ENCODE peak calls at places on chromosomes 5 and 9, in six cellular contexts. P, U, A, D, S and M are unnamed samples.

GRCh38 chr9:92952861-92953620 is 5.7 kb downstream of the FGD3 start:
- DNase-seq in P (no peak), U (no peak), A (no peak), D (no peak), S (no peak), M (no peak)

GRCh38 chr5:111072949-111073682 is 1.6 kb downstream of the TSLP start:
- DNase-seq in P (no peak), U (peak), A (no peak), D (peak), S (no peak), M (peak)

GRCh38 chr5:168793844-168794837 is 215.0 kb upstream of the PANK3 start:
- DNase-seq in P (no peak), U (no peak), A (peak), D (no peak), S (no peak), M (peak)

GRCh38 chr9:10112798-10113197 is 500.0 kb downstream of the PTPRD start:
- DNase-seq in P (no peak), U (no peak), A (no peak), D (no peak), S (no peak), M (no peak)

GRCh38 chr5:120901199-120901598 is 437.1 kb downstream of the PRR16 start:
- DNase-seq in P (no peak), U (no peak), A (no peak), D (no peak), S (no peak), M (no peak)

GRCh38 chr9:33189331-33189731 is 22.2 kb upstream of the B4GALT1 start:
- DNase-seq in P (no peak), U (no peak), A (no peak), D (no peak), S (no peak), M (no peak)

GRCh38 chr5:149776376-149777305 is 46.5 kb downstream of the PPARGC1B start:
- DNase-seq in P (peak), U (no peak), A (no peak), D (peak), S (no peak), M (no peak)

GRCh38 chr9:100309992-100310391 is 42.8 kb downstream of the TEX10 start:
- DNase-seq in P (no peak), U (no peak), A (no peak), D (no peak), S (no peak), M (no peak)

GRCh38 chr5:128536861-128537305 is 1.2 kb downstream of the FBN2 start:
- DNase-seq in P (no peak), U (peak), A (no peak), D (no peak), S (no peak), M (no peak)

GRCh38 chr9:114902773-114903589 is 27.4 kb downstream of the TNFSF8 start:
- DNase-seq in P (no peak), U (no peak), A (no peak), D (no peak), S (no peak), M (no peak)

GRCh38 chr5:55438931-55439477 is 95.8 kb downstream of the PLPP1 start:
- DNase-seq in P (no peak), U (no peak), A (no peak), D (no peak), S (no peak), M (no peak)

GRCh38 chr5:91670565-91670964 is 287.4 kb upstream of the ARRDC3 start:
- DNase-seq in P (no peak), U (peak), A (no peak), D (no peak), S (no peak), M (no peak)

DNA sequence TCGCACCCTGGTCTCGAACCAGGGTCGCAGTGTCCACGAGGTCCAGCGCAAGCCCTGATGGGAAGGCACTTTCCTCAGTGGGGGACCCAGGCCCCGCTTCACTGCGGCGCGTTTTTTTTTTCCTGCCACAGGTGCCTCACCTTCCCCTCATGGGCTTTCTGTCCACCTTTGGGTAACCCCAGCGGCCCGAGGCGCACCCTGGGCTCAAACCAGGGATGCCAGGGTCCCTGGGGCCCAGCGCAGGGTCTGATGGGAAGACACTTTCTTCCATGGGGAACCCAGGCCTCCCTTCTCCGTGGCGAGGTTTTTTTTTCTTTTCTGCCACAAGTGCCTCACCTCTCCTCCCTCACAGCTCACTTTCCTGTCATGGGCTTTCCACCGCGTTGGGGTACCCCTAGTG is 1269.9 kb downstream of the FOXD4L5 start:
- DNase-seq in P (no peak), U (peak), A (no peak), D (no peak), S (no peak), M (no peak)
- H3K27ac ChIP-seq in P (no peak), U (no peak), A (no peak), D (no peak), S (no peak), M (no peak)

DNA sequence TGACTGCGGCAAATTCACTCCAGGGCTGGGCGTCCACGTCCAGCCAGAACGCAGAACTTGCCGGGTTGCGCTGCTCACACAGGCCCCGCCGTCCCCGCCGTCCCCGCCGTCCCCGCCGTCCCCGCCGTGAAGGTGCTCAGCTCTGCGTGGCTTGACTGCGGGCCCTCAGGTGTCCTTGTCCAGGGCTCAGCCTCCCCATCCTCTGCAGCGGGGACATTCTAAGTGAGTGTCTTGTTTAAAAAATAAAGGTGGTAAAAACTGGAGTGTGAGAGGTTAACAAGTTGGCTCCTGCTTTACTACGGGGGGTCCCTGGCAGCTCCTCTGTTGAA is 14.9 kb downstream of the IRX4 start:
- DNase-seq in P (no peak), U (peak), A (no peak), D (no peak), S (no peak), M (no peak)
- TF ChIP-seq POLR2AphosphoS5 in P (no peak), U (no peak), A (no peak), D (no peak), S (no peak), M (no peak)

DNA sequence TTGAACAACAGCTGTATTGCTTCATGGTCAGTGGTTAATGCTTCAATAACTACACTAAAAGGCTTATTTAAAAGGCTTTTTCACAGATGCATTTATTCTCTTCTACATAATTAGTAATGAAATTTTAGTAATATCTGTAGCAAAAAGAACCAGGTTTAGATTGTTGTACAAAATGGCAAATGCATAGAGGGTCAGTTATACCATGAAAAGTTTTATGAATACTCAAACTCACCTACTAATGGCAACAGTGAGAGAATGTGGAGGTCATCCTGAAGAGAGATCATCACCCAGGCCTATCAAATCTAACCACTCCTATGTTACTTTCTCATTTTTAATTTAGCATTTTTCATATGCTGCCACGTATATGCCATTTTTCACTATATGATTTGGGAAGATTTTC is 444.3 kb upstream of the CDH9 start:
- DNase-seq in P (no peak), U (no peak), A (no peak), D (no peak), S (no peak), M (no peak)
- H3K27ac ChIP-seq in P (no peak), U (no peak), A (no peak), D (no peak), S (no peak), M (no peak)

DNA sequence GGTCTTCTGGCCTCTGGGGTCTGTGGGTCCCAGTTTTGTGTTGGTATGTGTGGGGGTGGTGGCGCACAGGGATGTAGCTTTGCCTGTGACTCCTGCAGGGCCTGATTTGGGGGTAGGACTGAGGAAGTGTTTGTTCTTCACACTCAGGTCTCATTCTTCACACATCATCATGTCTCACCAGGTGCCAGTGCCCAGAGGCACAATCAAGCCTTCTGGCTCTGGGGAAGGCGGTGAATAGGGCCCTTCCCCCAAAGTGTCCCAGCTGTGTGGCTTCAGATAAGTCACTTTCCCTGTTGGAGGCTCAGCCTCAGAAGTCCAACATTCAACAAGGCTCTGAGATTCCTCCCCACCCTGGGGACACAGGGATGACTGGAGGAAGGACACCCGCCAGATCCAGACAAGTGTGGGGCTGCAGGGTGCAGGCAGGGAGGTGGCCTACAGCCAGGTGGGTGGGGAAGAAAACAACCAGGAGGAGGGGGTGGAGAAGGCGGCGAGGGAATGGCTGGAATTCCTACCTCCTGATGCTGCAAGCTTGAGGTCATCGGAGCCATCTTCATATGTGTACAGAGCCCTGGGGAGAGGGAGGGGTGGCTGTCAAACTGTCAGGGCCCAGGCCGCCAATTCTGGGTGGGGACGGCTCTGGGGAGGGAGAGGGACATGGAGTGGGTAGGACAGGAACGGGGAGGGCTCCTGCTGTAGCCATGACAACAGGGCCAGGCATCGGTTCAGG is 4.9 kb downstream of the DBN1 start:
- DNase-seq in P (no peak), U (no peak), A (no peak), D (no peak), S (no peak), M (no peak)
- TF ChIP-seq POLR2AphosphoS5 in P (no peak), U (no peak), A (no peak), D (no peak), S (no peak), M (no peak)

GRCh38 chr5:151038801-151039238 is 18.4 kb downstream of the GPX3 start:
- DNase-seq in P (no peak), U (no peak), A (peak), D (no peak), S (no peak), M (no peak)
- H3K27ac ChIP-seq in P (no peak), U (peak), A (peak), D (peak), S (no peak), M (no peak)

GRCh38 chr5:155934964-155935363 is 392.0 kb upstream of the SGCD start:
- DNase-seq in P (no peak), U (no peak), A (no peak), D (no peak), S (no peak), M (no peak)

GRCh38 chr5:155936520-155937406 is 390.2 kb upstream of the SGCD start:
- DNase-seq in P (no peak), U (peak), A (no peak), D (no peak), S (no peak), M (no peak)

GRCh38 chr5:155938051-155938450 is 388.9 kb upstream of the SGCD start:
- DNase-seq in P (no peak), U (no peak), A (no peak), D (no peak), S (no peak), M (no peak)

GRCh38 chr5:155941340-155941739 is 385.6 kb upstream of the SGCD start:
- DNase-seq in P (no peak), U (no peak), A (no peak), D (no peak), S (no peak), M (no peak)

DNA sequence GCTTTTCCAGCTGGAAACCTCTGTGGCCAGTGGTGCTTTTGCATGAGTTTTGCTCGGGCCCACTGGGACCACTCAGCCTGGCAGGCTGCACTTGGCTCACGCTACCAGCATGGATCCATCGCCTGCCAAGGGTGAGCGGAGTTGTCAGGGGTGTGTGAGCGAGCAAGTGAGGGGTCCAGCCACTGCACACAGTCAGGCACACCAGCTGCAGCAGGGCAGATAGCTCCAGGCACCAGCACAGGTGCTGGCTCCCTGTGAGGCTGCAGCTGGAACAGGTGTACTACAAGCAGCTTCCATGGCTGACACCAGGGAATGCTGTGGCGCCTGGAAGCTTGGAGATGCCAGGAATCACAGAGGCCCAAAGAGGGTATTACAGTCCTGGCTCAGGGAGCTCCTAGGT is 391.2 kb upstream of the SGCD start:
- DNase-seq in P (no peak), U (peak), A (no peak), D (no peak), S (no peak), M (no peak)
- TF ChIP-seq POLR2AphosphoS5 in P (no peak), U (no peak), A (no peak), D (no peak), S (no peak), M (no peak)

GRCh38 chr5:65907138-65907537 is 19.2 kb upstream of the ERBIN start:
- DNase-seq in P (no peak), U (no peak), A (no peak), D (no peak), S (no peak), M (no peak)
- H3K27ac ChIP-seq in P (no peak), U (no peak), A (no peak), D (no peak), S (no peak), M (no peak)

DNA sequence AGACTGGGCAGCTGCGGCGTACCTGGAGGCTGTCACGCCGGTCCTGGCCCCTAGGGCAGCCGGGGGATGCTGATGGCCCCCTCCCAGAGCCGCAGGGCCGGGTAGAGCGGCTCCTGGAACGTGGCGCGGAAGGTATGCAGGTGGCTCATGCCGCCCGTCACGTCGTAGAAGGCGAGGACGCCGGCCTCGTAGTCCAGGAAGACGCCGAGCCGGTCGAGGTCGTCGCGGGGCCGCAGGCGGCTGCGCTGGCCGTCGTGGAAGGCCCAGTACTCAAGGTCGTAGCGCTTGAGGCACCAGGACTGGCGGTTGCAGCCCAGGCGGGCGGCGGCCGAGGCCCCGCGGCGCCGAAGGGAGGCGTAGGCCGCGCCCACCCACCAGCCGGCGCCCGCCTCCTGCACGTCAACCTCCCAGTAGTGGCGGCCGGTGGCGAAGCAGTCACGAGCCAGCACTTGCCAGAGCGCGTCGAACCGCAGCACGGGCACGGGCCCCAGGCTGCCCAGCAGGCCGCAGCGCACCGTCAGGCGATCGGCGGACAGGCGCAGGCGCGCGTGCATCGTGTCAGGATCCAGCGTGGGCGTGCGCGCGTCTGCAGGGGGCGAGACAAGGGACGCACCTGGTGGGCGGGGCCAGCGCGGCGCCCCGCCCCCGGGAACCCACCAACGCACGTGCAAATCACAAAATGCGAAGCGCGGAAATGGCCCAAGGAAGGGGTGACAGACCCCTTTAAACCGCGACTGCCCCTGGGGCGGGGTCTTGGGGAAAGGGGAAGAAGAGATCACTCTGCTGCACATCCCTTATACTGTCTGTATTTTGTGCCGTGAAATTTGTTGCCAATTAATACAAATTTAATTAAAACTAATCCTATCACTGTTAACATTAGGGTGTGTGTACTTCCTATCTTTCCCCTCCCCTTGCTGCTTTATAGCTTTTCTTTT is 31.2 kb downstream of the NANS start:
- DNase-seq in P (no peak), U (peak), A (peak), D (peak), S (no peak), M (no peak)
- TF ChIP-seq POLR2AphosphoS5 in P (no peak), U (peak), A (peak), D (no peak), S (no peak), M (no peak)